ENCODE peak calls at places on chromosomes 3 and 15, in six cellular contexts. M is psoas muscle; R is tibial artery; O is activated CD8-positive, alpha-beta memory T cell treated with anti-CD3 and anti-CD28 coated beads for 24 hours; Y is natural killer cell; A is Peyer's patch. T is an unnamed sample.

GRCh38 chr3:43879166-43879565 is 188.4 kb downstream of the ABHD5 start:
- DNase-seq in R (no peak), O (peak; percentile 50), M (no peak), A (no peak), Y (no peak), T (no peak)

GRCh38 chr3:74426571-74426970 is 187.9 kb downstream of the CNTN3 start:
- DNase-seq in O (no peak), R (no peak), A (no peak), M (no peak), Y (no peak), T (no peak)

GRCh38 chr3:44104668-44105321 is 136.9 kb upstream of the TOPAZ1 start:
- DNase-seq in M (no peak), O (peak; percentile 65), A (no peak), Y (no peak), R (no peak), T (no peak)

GRCh38 chr3:132730891-132731580 is 8.8 kb upstream of the NPHP3 start:
- DNase-seq in A (no peak), R (no peak), M (no peak), O (no peak), Y (no peak), T (no peak)

GRCh38 chr3:12155833-12156232 is 2.9 kb downstream of the TIMP4 start:
- DNase-seq in R (peak; percentile 45), Y (no peak), O (no peak), M (no peak), A (peak; percentile 72), T (no peak)

GRCh38 chr3:177338697-177339219 is 141.5 kb upstream of the TBL1XR1 start:
- DNase-seq in R (no peak), O (peak; percentile 56), A (no peak), Y (no peak), M (no peak), T (no peak)

GRCh38 chr3:134364061-134364935 is 9.9 kb downstream of the AMOTL2 start:
- DNase-seq in A (peak; percentile 91), R (peak; percentile 96), O (no peak), M (peak; percentile 98), Y (no peak), T (peak; percentile 89)

GRCh38 chr15:68691667-68692066 is 112.9 kb downstream of the CORO2B start:
- DNase-seq in O (no peak), M (peak; percentile 36), R (no peak), A (no peak), Y (no peak), T (no peak)

GRCh38 chr3:54746722-54747121 is 181.1 kb downstream of the LRTM1 start:
- DNase-seq in R (no peak), M (no peak), O (no peak), Y (no peak), A (no peak), T (no peak)

GRCh38 chr15:81293728-81294500 is 30.0 kb downstream of the STARD5 start:
- DNase-seq in R (no peak), M (no peak), A (peak; percentile 93), O (peak; percentile 91), Y (peak; percentile 48), T (peak; percentile 73)

GRCh38 chr3:139301183-139301582 is 42.6 kb upstream of the MRPS22 start:
- DNase-seq in A (no peak), O (no peak), R (no peak), Y (no peak), M (peak; percentile 40), T (no peak)

GRCh38 chr3:117277816-117278215 is 568.2 kb downstream of the TUSC7 start:
- DNase-seq in Y (no peak), M (no peak), O (no peak), R (no peak), A (no peak), T (no peak)

GRCh38 chr15:60093273-60094067 is 89.4 kb downstream of the FOXB1 start:
- DNase-seq in O (no peak), R (no peak), Y (no peak), A (no peak), M (no peak), T (peak; percentile 44)

GRCh38 chr3:99950921-99951320 is 133.3 kb downstream of the CMSS1 start:
- DNase-seq in Y (no peak), A (no peak), O (no peak), R (no peak), M (no peak), T (no peak)

GRCh38 chr3:25621087-25621486 is 43.6 kb downstream of the TOP2B start:
- DNase-seq in R (no peak), A (no peak), Y (no peak), O (no peak), M (no peak), T (no peak)

GRCh38 chr15:69194854-69195253 is 34.4 kb downstream of the GLCE start:
- DNase-seq in M (no peak), Y (no peak), O (no peak), A (no peak), R (no peak), T (no peak)

GRCh38 chr3:52434491-52435115 is 10.3 kb downstream of the SEMA3G start:
- DNase-seq in R (no peak), A (no peak), O (no peak), Y (no peak), M (no peak), T (no peak)

GRCh38 chr3:141383555-141384129 is 15.3 kb downstream of the ZBTB38 start:
- DNase-seq in M (no peak), A (no peak), O (no peak), R (no peak), Y (no peak), T (no peak)

GRCh38 chr3:140449591-140450256 is 228.1 kb upstream of the TRIM42 start:
- DNase-seq in R (no peak), A (no peak), Y (no peak), O (no peak), M (no peak), T (no peak)

GRCh38 chr3:12292770-12293169 is 3.9 kb downstream of the PPARG start:
- DNase-seq in O (no peak), A (no peak), M (no peak), Y (no peak), R (no peak), T (no peak)

GRCh38 chr3:87733671-87734367 is 325.0 kb downstream of the CGGBP1 start:
- DNase-seq in R (no peak), O (no peak), Y (no peak), A (no peak), M (no peak), T (no peak)

GRCh38 chr3:55169608-55170010 is 241.8 kb upstream of the LRTM1 start:
- DNase-seq in R (no peak), O (no peak), A (no peak), M (no peak), Y (no peak), T (no peak)

GRCh38 chr15:92821491-92822116 is 78.5 kb upstream of the CHD2 start:
- DNase-seq in A (no peak), Y (no peak), R (no peak), M (no peak), O (no peak), T (no peak)